ENCODE peak calls at places on chromosome 7, in five cellular contexts. B is HCT116; C is naive thymus-derived CD4-positive, alpha-beta T cell; N is IMR-90; U is neural progenitor cell. K is an unnamed sample.

GRCh38 chr7:65749039-65749438 is 123.8 kb upstream of the VKORC1L1 start:
- DNase-seq in U (no peak), N (no peak), B (no peak), C (no peak), K (no peak)

GRCh38 chr7:151248191-151249033 is at the start of gene SMARCD3:
- DNase-seq in C (peak), B (no peak), N (peak), U (peak), K (no peak)

GRCh38 chr7:150993511-150993910 is 2.7 kb downstream of the NOS3 start:
- DNase-seq in B (no peak), U (peak), C (no peak), N (no peak), K (no peak)

GRCh38 chr7:136403591-136403990 is 426.4 kb upstream of the MTPN start:
- DNase-seq in U (no peak), C (no peak), B (no peak), N (no peak), K (no peak)

GRCh38 chr7:2909471-2910039 is 65.4 kb upstream of the GNA12 start:
- DNase-seq in U (no peak), N (no peak), B (no peak), C (no peak), K (no peak)

GRCh38 chr7:121366852-121367431 is 29.2 kb downstream of the FAM3C start:
- DNase-seq in B (no peak), U (peak), C (peak), N (peak), K (no peak)

GRCh38 chr7:85154282-85154937 is 32.4 kb downstream of the SEMA3D start:
- DNase-seq in C (no peak), N (no peak), U (no peak), B (no peak), K (no peak)

GRCh38 chr7:156041398-156041797 is 229.1 kb upstream of the SHH start:
- DNase-seq in U (no peak), C (no peak), B (no peak), N (no peak), K (no peak)

GRCh38 chr7:76386691-76387260 is 22.7 kb downstream of the SSC4D start:
- DNase-seq in C (no peak), N (peak), B (no peak), U (no peak), K (no peak)

GRCh38 chr7:31019509-31019908 is 32.6 kb upstream of the ADCYAP1R1 start:
- DNase-seq in N (no peak), B (no peak), U (no peak), C (no peak), K (no peak)

GRCh38 chr7:19648791-19649190 is 60.0 kb downstream of the POLR1F start:
- DNase-seq in B (no peak), N (no peak), U (no peak), C (no peak), K (no peak)

GRCh38 chr7:6252310-6252709 is 20.1 kb downstream of the CYTH3 start:
- DNase-seq in C (no peak), U (no peak), N (peak), B (no peak), K (no peak)

GRCh38 chr7:43511029-43511428 is 71.9 kb upstream of the STK17A start:
- DNase-seq in U (peak), C (no peak), N (no peak), B (no peak), K (no peak)

GRCh38 chr7:33933611-33934281 is 28.4 kb downstream of the BMPER start:
- DNase-seq in N (peak), C (no peak), U (no peak), B (no peak), K (peak)

GRCh38 chr7:33928986-33929385 is 23.6 kb downstream of the BMPER start:
- DNase-seq in U (no peak), C (no peak), B (no peak), N (no peak), K (no peak)

GRCh38 chr7:33932221-33932620 is 26.9 kb downstream of the BMPER start:
- DNase-seq in U (no peak), B (no peak), C (no peak), N (no peak), K (no peak)

GRCh38 chr7:33937871-33938270 is 32.5 kb downstream of the BMPER start:
- DNase-seq in C (no peak), N (no peak), U (no peak), B (no peak), K (no peak)

GRCh38 chr7:33932832-33933468 is 27.6 kb downstream of the BMPER start:
- DNase-seq in C (peak), N (peak), B (peak), U (peak), K (peak)
- H3K27ac ChIP-seq in C (no peak), N (no peak), B (no peak), U (no peak), K (peak)

GRCh38 chr7:94092980-94093379 is 88.8 kb upstream of the BET1 start:
- DNase-seq in U (no peak), N (no peak), C (no peak), B (no peak), K (no peak)
- H3K4me3 ChIP-seq in U (no peak), N (no peak), C (no peak), B (no peak), K (no peak)

GRCh38 chr7:46886669-46887374 is 695.1 kb downstream of the TNS3 start:
- DNase-seq in B (no peak), U (no peak), N (no peak), C (no peak), K (no peak)
- H3K27ac ChIP-seq in B (no peak), U (no peak), N (no peak), C (no peak), K (no peak)

GRCh38 chr7:158443014-158443687 is 144.5 kb downstream of the PTPRN2 start:
- DNase-seq in B (no peak), U (no peak), C (no peak), N (no peak), K (no peak)

GRCh38 chr7:158446281-158446680 is 141.3 kb downstream of the PTPRN2 start:
- DNase-seq in C (no peak), U (no peak), B (no peak), N (no peak), K (no peak)

GRCh38 chr7:158443688-158444483 is 143.7 kb downstream of the PTPRN2 start:
- DNase-seq in N (no peak), B (no peak), U (no peak), C (no peak), K (no peak)

GRCh38 chr7:158445421-158446175 is 142.0 kb downstream of the PTPRN2 start:
- DNase-seq in N (no peak), C (no peak), B (no peak), U (peak), K (no peak)

DNA sequence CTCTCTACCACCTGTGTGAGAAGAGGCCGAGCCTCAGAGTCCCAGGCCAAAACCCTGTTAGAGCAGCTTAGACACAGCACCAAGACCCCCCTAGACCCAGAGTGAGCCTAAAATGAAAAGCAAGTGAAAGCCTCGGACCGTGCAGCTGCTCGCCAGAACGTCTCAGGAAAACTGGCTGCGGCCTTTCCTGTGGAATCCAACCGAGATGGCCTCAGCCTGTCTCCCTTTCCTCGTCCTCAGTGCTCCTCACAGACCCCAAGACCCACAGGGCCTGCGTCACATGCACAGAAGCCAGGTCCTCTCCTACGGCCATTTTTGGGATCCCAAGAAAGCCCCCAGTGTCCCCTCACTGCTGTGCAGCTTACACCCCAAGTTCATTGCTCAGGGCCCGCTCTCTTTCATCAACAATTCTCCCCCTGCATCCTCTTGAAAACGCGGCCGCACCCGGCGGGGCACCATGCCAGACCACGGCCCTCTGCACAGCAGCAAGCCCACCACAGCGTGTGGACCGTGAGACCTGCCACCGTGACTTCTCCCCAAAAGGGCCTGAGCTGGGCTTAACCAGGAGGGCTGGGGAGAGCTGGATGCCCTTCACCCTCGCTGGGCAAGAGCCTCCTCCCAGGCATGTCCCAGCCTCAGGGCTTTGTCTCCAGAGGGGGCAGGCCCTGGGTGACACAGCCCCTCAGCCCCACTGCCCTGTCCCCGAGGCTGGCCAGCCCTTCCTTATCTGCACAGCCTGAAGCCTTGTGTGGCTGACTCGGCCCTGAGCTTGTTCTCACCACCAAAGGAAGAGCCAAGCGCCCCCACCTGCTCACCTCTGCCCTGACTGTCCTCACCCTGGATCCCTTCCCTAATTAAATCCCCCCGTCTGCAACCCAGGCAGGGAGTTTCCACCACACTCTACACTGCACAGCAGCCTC is 142.9 kb downstream of the PTPRN2 start:
- DNase-seq in N (no peak), B (no peak), U (no peak), C (no peak), K (no peak)
- H3K4me3 ChIP-seq in N (no peak), B (no peak), U (no peak), C (no peak), K (no peak)

GRCh38 chr7:101116898-101117297 is 10.0 kb upstream of the SERPINE1 start:
- DNase-seq in U (no peak), B (no peak), C (no peak), N (no peak), K (no peak)
- H3K27ac ChIP-seq in U (no peak), B (peak), C (no peak), N (peak), K (no peak)

GRCh38 chr7:41916450-41916927 is 213.6 kb upstream of the INHBA start:
- DNase-seq in B (no peak), U (no peak), N (peak), C (no peak), K (peak)
- H3K4me3 ChIP-seq in B (no peak), U (no peak), N (no peak), C (no peak), K (peak)

DNA sequence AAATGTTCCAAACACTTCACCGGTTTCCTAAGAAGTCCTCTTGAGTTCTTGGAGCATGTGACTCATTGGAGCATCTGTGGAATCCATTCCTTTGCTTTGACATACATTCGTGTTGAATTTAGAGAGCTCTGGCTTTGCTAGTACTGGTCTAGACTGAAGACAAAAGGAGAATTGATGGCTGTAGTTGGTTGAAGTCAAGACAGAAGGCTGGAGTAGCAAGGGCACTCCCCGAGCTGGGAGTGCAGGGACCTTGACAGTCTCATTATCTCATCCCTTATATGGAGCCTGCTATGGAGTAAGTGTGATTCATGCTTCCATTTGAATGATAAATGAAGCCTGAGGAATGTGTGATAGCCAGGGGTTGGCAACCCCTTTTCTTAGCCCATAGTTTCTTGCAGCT is 1249.1 kb downstream of the TYW1 start:
- DNase-seq in C (no peak), U (no peak), B (no peak), N (no peak), K (peak)
- H3K27ac ChIP-seq in C (no peak), U (no peak), B (no peak), N (no peak), K (peak)